ENCODE peak calls at places on chromosomes 4 and X, in six cellular contexts. U is stimulated activated CD4-positive, alpha-beta T cell treated with anti-CD3 and anti-CD28 coated beads, Interleukin-4, amount 100 ng/mL, for 4 hours; G is NCI-H1694; O is left lung; A is activated T-cell treated with anti-CD3 and anti-CD28 coated beads for 1 hour; P is astrocyte of the spinal cord. F is an unnamed sample.

GRCh38 chr4:8105303-8106100 is 53.1 kb downstream of the ABLIM2 start:
- DNase-seq in U (no peak), A (no peak), P (no peak), G (no peak), O (no peak), F (no peak)

GRCh38 chr4:77358315-77358928 is 201.4 kb downstream of the CCNG2 start:
- DNase-seq in G (peak), P (peak), O (no peak), U (no peak), A (no peak), F (peak)

GRCh38 chr4:123291329-123291728 is 105.3 kb upstream of the SPRY1 start:
- DNase-seq in U (no peak), O (no peak), P (peak), G (no peak), A (no peak), F (no peak)

GRCh38 chr4:162510937-162511336 is 347.1 kb upstream of the FSTL5 start:
- DNase-seq in P (no peak), A (no peak), U (no peak), O (no peak), G (no peak), F (no peak)

GRCh38 chrX:129679856-129680255 is 25.1 kb upstream of the APLN start:
- DNase-seq in G (no peak), A (no peak), O (no peak), P (no peak), U (no peak), F (no peak)

GRCh38 chrX:18098704-18099103 is 122.0 kb downstream of the BEND2 start:
- DNase-seq in U (no peak), P (no peak), A (no peak), G (no peak), O (no peak), F (no peak)

GRCh38 chr4:71333960-71334951 is 4.6 kb upstream of the SLC4A4 start:
- DNase-seq in G (no peak), U (no peak), A (no peak), P (peak), O (no peak), F (no peak)

GRCh38 chr4:167622481-167623240 is 388.4 kb upstream of the SPOCK3 start:
- DNase-seq in O (peak), P (peak), A (no peak), U (peak), G (peak), F (peak)

GRCh38 chr4:118354913-118355312 is 2.1 kb upstream of the PRSS12 start:
- DNase-seq in U (no peak), O (no peak), A (no peak), G (no peak), P (no peak), F (peak)

F was measured in HAP-1.